ENCODE peak calls at places on chromosome 13, in seven cellular contexts. One of them, this sample, is unnamed.

GRCh38 chr13:42354246-42355117 is 82.5 kb downstream of the AKAP11 start:
- DNase-seq in left lung: no peak
- DNase-seq in endodermal cell: no peak
- DNase-seq in thoracic aorta: no peak
- DNase-seq in uterus: no peak
- DNase-seq in pancreas: no peak
- DNase-seq in tibial nerve: no peak
- DNase-seq in this sample: peak

GRCh38 chr13:23378009-23378632 is 55.4 kb downstream of the SACS start:
- DNase-seq in pancreas: no peak
- DNase-seq in tibial nerve: no peak
- DNase-seq in thoracic aorta: peak
- DNase-seq in left lung: no peak
- DNase-seq in endodermal cell: no peak
- DNase-seq in uterus: peak
- DNase-seq in this sample: peak

GRCh38 chr13:84273163-84273562 is 390.9 kb upstream of the SLITRK1 start:
- DNase-seq in uterus: no peak
- DNase-seq in tibial nerve: no peak
- DNase-seq in endodermal cell: no peak
- DNase-seq in pancreas: no peak
- DNase-seq in thoracic aorta: no peak
- DNase-seq in left lung: no peak
- DNase-seq in this sample: no peak

GRCh38 chr13:50080856-50081105 is 65.5 kb downstream of the KCNRG start:
- DNase-seq in thoracic aorta: no peak
- DNase-seq in endodermal cell: no peak
- DNase-seq in uterus: no peak
- DNase-seq in pancreas: no peak
- DNase-seq in left lung: no peak
- DNase-seq in tibial nerve: no peak
- DNase-seq in this sample: no peak

GRCh38 chr13:98199480-98199879 is 22.4 kb upstream of the RNF113B start:
- DNase-seq in uterus: no peak
- DNase-seq in left lung: no peak
- DNase-seq in thoracic aorta: no peak
- DNase-seq in pancreas: no peak
- DNase-seq in endodermal cell: no peak
- DNase-seq in tibial nerve: no peak
- DNase-seq in this sample: no peak

GRCh38 chr13:41428155-41428554 is 29.2 kb upstream of the RGCC start:
- DNase-seq in left lung: peak
- DNase-seq in thoracic aorta: no peak
- DNase-seq in uterus: no peak
- DNase-seq in endodermal cell: peak
- DNase-seq in pancreas: no peak
- DNase-seq in tibial nerve: no peak
- DNase-seq in this sample: no peak

GRCh38 chr13:64369121-64369520 is 2861.0 kb downstream of the PCDH9 start:
- DNase-seq in pancreas: no peak
- DNase-seq in thoracic aorta: no peak
- DNase-seq in tibial nerve: no peak
- DNase-seq in endodermal cell: no peak
- DNase-seq in uterus: no peak
- DNase-seq in left lung: no peak
- DNase-seq in this sample: no peak

GRCh38 chr13:23858586-23858985 is 30.6 kb downstream of the MIPEP start:
- DNase-seq in uterus: no peak
- DNase-seq in tibial nerve: no peak
- DNase-seq in pancreas: no peak
- DNase-seq in thoracic aorta: no peak
- DNase-seq in endodermal cell: no peak
- DNase-seq in left lung: no peak
- DNase-seq in this sample: no peak

GRCh38 chr13:66689037-66689619 is 541.0 kb downstream of the PCDH9 start:
- DNase-seq in pancreas: no peak
- DNase-seq in left lung: no peak
- DNase-seq in uterus: no peak
- DNase-seq in thoracic aorta: no peak
- DNase-seq in tibial nerve: no peak
- DNase-seq in endodermal cell: no peak
- DNase-seq in this sample: no peak

GRCh38 chr13:25001807-25002206 is 94.1 kb upstream of the PABPC3 start:
- DNase-seq in endodermal cell: no peak
- DNase-seq in thoracic aorta: no peak
- DNase-seq in pancreas: no peak
- DNase-seq in tibial nerve: no peak
- DNase-seq in left lung: no peak
- DNase-seq in uterus: no peak
- DNase-seq in this sample: no peak

GRCh38 chr13:96238241-96238640 is 148.3 kb downstream of the HS6ST3 start:
- DNase-seq in tibial nerve: no peak
- DNase-seq in uterus: no peak
- DNase-seq in left lung: no peak
- DNase-seq in thoracic aorta: no peak
- DNase-seq in endodermal cell: no peak
- DNase-seq in pancreas: no peak
- DNase-seq in this sample: no peak

GRCh38 chr13:59409651-59410200 is 754.0 kb downstream of the DIAPH3 start:
- DNase-seq in left lung: no peak
- DNase-seq in thoracic aorta: no peak
- DNase-seq in uterus: no peak
- DNase-seq in endodermal cell: peak
- DNase-seq in tibial nerve: no peak
- DNase-seq in pancreas: no peak
- DNase-seq in this sample: no peak

GRCh38 chr13:52925775-52926285 is 77.4 kb upstream of the PCDH8 start:
- DNase-seq in tibial nerve: no peak
- DNase-seq in thoracic aorta: no peak
- DNase-seq in pancreas: no peak
- DNase-seq in left lung: no peak
- DNase-seq in endodermal cell: no peak
- DNase-seq in uterus: no peak
- DNase-seq in this sample: no peak

GRCh38 chr13:73767747-73768315 is 366.4 kb downstream of the KLF12 start:
- DNase-seq in uterus: no peak
- DNase-seq in tibial nerve: no peak
- DNase-seq in thoracic aorta: no peak
- DNase-seq in pancreas: no peak
- DNase-seq in endodermal cell: peak
- DNase-seq in left lung: no peak
- DNase-seq in this sample: no peak

GRCh38 chr13:29791997-29792775 is 58.2 kb downstream of the UBL3 start:
- DNase-seq in uterus: no peak
- DNase-seq in pancreas: no peak
- DNase-seq in endodermal cell: no peak
- DNase-seq in left lung: no peak
- DNase-seq in thoracic aorta: no peak
- DNase-seq in tibial nerve: no peak
- DNase-seq in this sample: no peak

GRCh38 chr13:64453831-64454230 is 2776.3 kb downstream of the PCDH9 start:
- DNase-seq in uterus: no peak
- DNase-seq in endodermal cell: no peak
- DNase-seq in pancreas: no peak
- DNase-seq in left lung: no peak
- DNase-seq in thoracic aorta: no peak
- DNase-seq in tibial nerve: no peak
- DNase-seq in this sample: no peak

GRCh38 chr13:29943301-29944085 is 93.1 kb upstream of the UBL3 start:
- DNase-seq in uterus: no peak
- DNase-seq in endodermal cell: no peak
- DNase-seq in pancreas: no peak
- DNase-seq in tibial nerve: no peak
- DNase-seq in left lung: no peak
- DNase-seq in thoracic aorta: no peak
- DNase-seq in this sample: no peak

GRCh38 chr13:102700088-102701031 is 5.5 kb upstream of the METTL21C start:
- DNase-seq in thoracic aorta: no peak
- DNase-seq in left lung: no peak
- DNase-seq in uterus: peak
- DNase-seq in pancreas: no peak
- DNase-seq in endodermal cell: no peak
- DNase-seq in tibial nerve: no peak
- DNase-seq in this sample: no peak

GRCh38 chr13:72221276-72221962 is 354.4 kb upstream of the DACH1 start:
- DNase-seq in uterus: no peak
- DNase-seq in left lung: peak
- DNase-seq in pancreas: no peak
- DNase-seq in endodermal cell: peak
- DNase-seq in thoracic aorta: no peak
- DNase-seq in tibial nerve: no peak
- DNase-seq in this sample: no peak

DNA sequence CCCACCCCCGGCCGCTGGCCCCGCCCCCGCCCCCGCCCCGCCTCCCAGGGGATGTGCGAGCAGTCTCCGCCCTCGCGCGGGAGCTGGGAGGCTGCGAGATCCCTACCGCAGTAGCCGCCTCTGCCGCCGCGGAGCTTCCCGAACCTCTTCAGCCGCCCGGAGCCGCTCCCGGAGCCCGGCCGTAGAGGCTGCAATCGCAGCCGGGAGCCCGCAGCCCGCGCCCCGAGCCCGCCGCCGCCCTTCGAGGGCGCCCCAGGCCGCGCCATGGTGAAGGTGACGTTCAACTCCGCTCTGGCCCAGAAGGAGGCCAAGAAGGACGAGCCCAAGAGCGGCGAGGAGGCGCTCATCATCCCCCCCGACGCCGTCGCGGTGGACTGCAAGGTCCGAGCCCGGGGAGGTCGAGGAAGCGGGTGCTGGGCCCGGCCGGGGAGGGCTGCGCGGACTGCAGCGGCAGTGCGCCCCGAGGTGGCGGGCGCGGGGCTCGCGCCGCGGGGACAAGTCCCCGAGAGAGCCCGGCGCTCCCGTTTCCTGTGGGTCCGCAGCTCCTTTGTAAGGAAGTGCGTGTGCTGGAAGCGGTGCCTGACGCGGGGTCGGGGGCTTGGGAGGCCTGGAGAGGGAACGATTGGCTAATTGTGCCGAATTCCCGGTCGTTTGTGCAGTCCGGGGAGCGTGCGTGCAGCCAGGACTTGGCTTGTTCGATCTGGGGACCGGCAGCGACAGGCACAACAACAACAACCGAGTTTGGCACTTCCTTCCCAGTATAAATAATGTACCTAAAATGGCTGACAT is at the start of gene ITM2B:
- DNase-seq in uterus: no peak
- DNase-seq in pancreas: peak
- DNase-seq in tibial nerve: peak
- DNase-seq in left lung: peak
- DNase-seq in thoracic aorta: no peak
- DNase-seq in endodermal cell: no peak
- DNase-seq in this sample: no peak
- TF ChIP-seq CTCF in uterus: no peak
- TF ChIP-seq CTCF in pancreas: no peak
- TF ChIP-seq CTCF in tibial nerve: peak
- TF ChIP-seq CTCF in left lung: peak
- TF ChIP-seq CTCF in thoracic aorta: peak
- TF ChIP-seq CTCF in endodermal cell: peak
- TF ChIP-seq CTCF in this sample: peak

DNA sequence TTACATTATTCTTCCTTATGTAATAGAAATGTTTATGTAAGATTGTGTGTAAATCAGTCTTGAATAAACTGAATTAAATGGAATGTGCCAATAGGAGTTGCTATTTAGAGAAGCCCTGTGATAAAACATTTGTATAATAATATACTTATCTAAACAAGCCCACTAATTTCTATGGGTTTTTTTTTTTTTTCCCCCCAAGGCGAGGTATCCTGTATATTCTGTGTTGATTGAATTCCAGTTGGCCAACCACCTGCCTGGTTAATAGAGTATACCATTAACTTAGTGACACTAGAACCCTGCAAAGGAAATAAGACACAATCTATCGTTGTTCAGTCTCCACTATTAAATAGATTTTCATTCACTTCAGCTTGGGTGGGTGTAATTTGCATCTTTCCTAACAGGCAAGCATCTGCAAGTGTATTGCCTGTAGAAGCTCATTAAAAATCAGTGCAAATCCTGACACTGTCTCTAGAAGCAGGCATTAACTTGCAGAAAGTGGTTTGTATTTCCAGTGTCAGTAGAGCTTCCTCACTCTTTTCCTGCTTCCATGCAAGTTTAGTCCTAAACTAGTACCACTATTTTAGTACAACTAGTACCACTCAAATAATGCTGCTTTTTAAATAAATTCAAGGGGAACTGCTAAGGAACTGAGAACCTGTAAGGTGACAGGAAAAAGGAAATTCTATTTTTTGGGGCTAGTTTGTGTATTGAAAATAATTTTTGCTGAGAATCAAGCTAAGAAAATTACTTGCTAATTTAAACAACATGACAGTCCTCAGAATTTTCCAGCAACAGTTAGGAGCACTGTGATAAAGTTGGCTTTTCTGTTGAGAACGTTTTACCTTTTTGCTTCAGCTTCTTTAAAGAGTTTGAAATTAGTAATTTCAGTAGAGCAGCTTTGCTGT is 69.3 kb downstream of the LRCH1 start:
- DNase-seq in left lung: no peak
- DNase-seq in tibial nerve: no peak
- DNase-seq in uterus: no peak
- DNase-seq in endodermal cell: no peak
- DNase-seq in thoracic aorta: no peak
- DNase-seq in pancreas: no peak
- DNase-seq in this sample: no peak
- H3K4me3 ChIP-seq in left lung: no peak
- H3K4me3 ChIP-seq in tibial nerve: no peak
- H3K4me3 ChIP-seq in uterus: no peak
- H3K4me3 ChIP-seq in endodermal cell: no peak
- H3K4me3 ChIP-seq in thoracic aorta: no peak
- H3K4me3 ChIP-seq in pancreas: no peak
- H3K4me3 ChIP-seq in this sample: no peak

GRCh38 chr13:36606060-36606459 is 67.8 kb upstream of the SERTM1 start:
- DNase-seq in endodermal cell: no peak
- DNase-seq in thoracic aorta: no peak
- DNase-seq in uterus: no peak
- DNase-seq in tibial nerve: no peak
- DNase-seq in pancreas: no peak
- DNase-seq in left lung: no peak
- DNase-seq in this sample: no peak
- TF ChIP-seq CTCF in endodermal cell: no peak
- TF ChIP-seq CTCF in thoracic aorta: no peak
- TF ChIP-seq CTCF in uterus: no peak
- TF ChIP-seq CTCF in tibial nerve: no peak
- TF ChIP-seq CTCF in pancreas: no peak
- TF ChIP-seq CTCF in left lung: no peak
- TF ChIP-seq CTCF in this sample: no peak

DNA sequence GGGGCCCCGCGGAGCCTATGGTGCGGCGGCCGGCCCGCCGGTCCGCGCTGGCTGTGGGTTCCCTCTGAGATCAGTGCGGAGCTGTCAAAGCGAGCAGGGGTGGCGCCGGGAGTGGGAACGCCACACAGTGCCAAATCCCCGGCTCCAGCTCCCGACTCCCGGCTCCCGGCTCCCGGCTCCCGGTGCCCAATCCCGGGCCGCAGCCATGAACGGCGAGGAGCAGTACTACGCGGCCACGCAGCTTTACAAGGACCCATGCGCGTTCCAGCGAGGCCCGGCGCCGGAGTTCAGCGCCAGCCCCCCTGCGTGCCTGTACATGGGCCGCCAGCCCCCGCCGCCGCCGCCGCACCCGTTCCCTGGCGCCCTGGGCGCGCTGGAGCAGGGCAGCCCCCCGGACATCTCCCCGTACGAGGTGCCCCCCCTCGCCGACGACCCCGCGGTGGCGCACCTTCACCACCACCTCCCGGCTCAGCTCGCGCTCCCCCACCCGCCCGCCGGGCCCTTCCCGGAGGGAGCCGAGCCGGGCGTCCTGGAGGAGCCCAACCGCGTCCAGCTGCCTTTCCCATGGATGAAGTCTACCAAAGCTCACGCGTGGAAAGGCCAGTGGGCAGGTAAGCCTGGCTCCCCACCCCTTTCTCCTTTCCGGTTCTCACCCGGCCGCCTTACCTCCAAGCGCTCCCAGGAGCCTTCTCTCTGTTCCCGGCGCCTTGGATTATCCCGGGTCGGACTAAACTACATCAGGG is at the start of gene PDX1:
- DNase-seq in thoracic aorta: no peak
- DNase-seq in left lung: peak
- DNase-seq in tibial nerve: no peak
- DNase-seq in endodermal cell: peak
- DNase-seq in pancreas: no peak
- DNase-seq in uterus: no peak
- DNase-seq in this sample: no peak
- H3K4me3 ChIP-seq in thoracic aorta: peak
- H3K4me3 ChIP-seq in left lung: no peak
- H3K4me3 ChIP-seq in tibial nerve: no peak
- H3K4me3 ChIP-seq in endodermal cell: peak
- H3K4me3 ChIP-seq in pancreas: peak
- H3K4me3 ChIP-seq in uterus: peak
- H3K4me3 ChIP-seq in this sample: no peak